ENCODE peak calls at places on chromosomes 13 and 19, in ten cellular contexts. F is activated CD4-positive, alpha-beta T cell treated with anti-CD3 and anti-CD28 coated beads, Interleukin-2, amount 50 U/mL, for 24 hours; W is HS-27A; J is T-helper 2 cell treated with Interferon-gamma antibody and Interleukin-4, amounts not matched to agents 5 μg/mL and 100 μg/mL, for 36 hours; C is BJ; T is posterior vena cava; G is HuH-7; N is activated T-helper 1 cell treated with anti-CD3 and anti-CD28 coated beads, Interleukin-12 subunit alpha, Interleukin-12 subunit beta, Interleukin-2, Interleukin-4 antibody, amounts not matched to agents 30 ng/mL and 10 ng/mL and 1 ng/mL, durations not matched to agents 14 hours and 24 hours and 36 hours; D is EH; P is esophagus squamous epithelium. L is an unnamed sample.

GRCh38 chr19:53944416-53944815 is 18.3 kb upstream of the CACNG8 start:
- DNase-seq in D (no peak), T (no peak), F (no peak), N (no peak), J (no peak), P (no peak), C (no peak), W (no peak), G (no peak), L (no peak)

GRCh38 chr19:35350591-35350990 is 2.9 kb downstream of the FFAR1 start:
- DNase-seq in P (no peak), F (no peak), T (peak; percentile 60), C (no peak), G (no peak), D (no peak), J (no peak), N (no peak), W (no peak), L (peak; percentile 34)

GRCh38 chr13:40379794-40380608 is 286.4 kb downstream of the FOXO1 start:
- DNase-seq in C (no peak), W (no peak), T (no peak), G (no peak), J (no peak), D (no peak), N (no peak), F (no peak), P (no peak), L (no peak)

GRCh38 chr19:17020380-17020779 is 6.2 kb downstream of the CPAMD8 start:
- DNase-seq in W (no peak), J (no peak), P (no peak), T (no peak), C (no peak), F (no peak), D (no peak), N (no peak), G (no peak), L (no peak)

GRCh38 chr13:62997696-62998095 is 1582.0 kb upstream of the PCDH20 start:
- DNase-seq in T (no peak), W (no peak), C (no peak), G (no peak), N (no peak), P (no peak), J (no peak), F (no peak), D (no peak), L (no peak)

GRCh38 chr13:113936566-113936965 is 37.3 kb downstream of the C13orf46 start:
- DNase-seq in J (no peak), T (peak; percentile 44), N (no peak), P (no peak), W (no peak), F (no peak), D (no peak), G (no peak), C (no peak), L (peak; percentile 39)

GRCh38 chr19:872266-872951 is 12.9 kb downstream of the CFD start:
- DNase-seq in W (no peak), J (peak; percentile 78), N (peak; percentile 84), G (peak; percentile 57), C (no peak), P (peak; percentile 39), D (peak; percentile 42), T (peak; percentile 91), F (peak; percentile 38), L (peak; percentile 59)

GRCh38 chr13:67299072-67299635 is 69.0 kb upstream of the PCDH9 start:
- DNase-seq in N (no peak), F (no peak), C (peak; percentile 36), D (peak; percentile 37), T (no peak), P (no peak), W (no peak), J (no peak), G (no peak), L (no peak)

GRCh38 chr19:52070496-52070895 is 21.9 kb upstream of the ZNF432 start:
- DNase-seq in T (no peak), F (no peak), G (no peak), W (no peak), C (no peak), J (no peak), N (no peak), D (no peak), P (no peak), L (no peak)

GRCh38 chr13:50224534-50224933 is 209.3 kb downstream of the KCNRG start:
- DNase-seq in W (no peak), G (no peak), C (no peak), D (no peak), P (no peak), J (peak; percentile 60), N (no peak), T (no peak), F (no peak), L (no peak)

GRCh38 chr19:16367269-16367683 is 42.6 kb downstream of the KLF2 start:
- DNase-seq in D (no peak), P (no peak), T (no peak), J (peak; percentile 71), W (no peak), N (peak; percentile 70), C (no peak), F (no peak), G (no peak), L (peak; percentile 83)

GRCh38 chr13:98749501-98749900 is 3.0 kb downstream of the SLC15A1 start:
- DNase-seq in C (peak; percentile 81), W (no peak), J (no peak), D (peak; percentile 80), G (no peak), F (no peak), N (no peak), T (no peak), P (no peak), L (no peak)

GRCh38 chr13:51542358-51542972 is 41.8 kb upstream of the WDFY2 start:
- DNase-seq in D (no peak), W (no peak), F (no peak), T (no peak), P (no peak), N (no peak), G (no peak), J (no peak), C (no peak), L (no peak)

GRCh38 chr13:108700421-108701170 is 71.2 kb downstream of the MYO16 start:
- DNase-seq in D (peak; percentile 1), J (no peak), N (no peak), P (no peak), W (no peak), F (no peak), C (peak; percentile 35), G (no peak), T (no peak), L (no peak)

GRCh38 chr19:55358943-55359908 is 3.8 kb downstream of the GARIN5B start:
- DNase-seq in P (no peak), F (no peak), G (no peak), J (no peak), T (peak; percentile 78), C (no peak), N (no peak), D (no peak), W (no peak), L (no peak)

GRCh38 chr13:74570834-74571233 is 436.6 kb upstream of the KLF12 start:
- DNase-seq in D (peak; percentile 19), C (no peak), P (no peak), N (no peak), J (no peak), G (no peak), W (no peak), T (no peak), F (no peak), L (no peak)

GRCh38 chr19:1449467-1450442 is at the start of gene APC2:
- DNase-seq in W (no peak), G (no peak), F (no peak), C (no peak), T (no peak), P (no peak), N (no peak), D (peak; percentile 63), J (no peak), L (no peak)

GRCh38 chr19:31639306-31639705 is 290.1 kb upstream of the TSHZ3 start:
- DNase-seq in G (no peak), T (no peak), C (no peak), J (no peak), N (no peak), P (no peak), W (no peak), F (no peak), D (no peak), L (no peak)

L was measured in Peyer's patch.